ENCODE peak calls at places on chromosomes 6 and 20, in seven cellular contexts. K is dorsolateral prefrontal cortex, P is T-helper 22 cell, A is neural crest cell, S is upper lobe of right lung, Y is fibroblast of lung, X is amygdala. Q is an unnamed sample.

GRCh38 chr6:43368517-43369160 is 808 bp downstream of the ZNF318 start:
- DNase-seq in P (no peak), Y (peak), S (peak), K (peak), X (no peak), A (peak), Q (peak)

GRCh38 chr20:40949346-40949745 is 79.3 kb upstream of the TOP1 start:
- DNase-seq in X (no peak), P (no peak), A (no peak), K (no peak), S (no peak), Y (no peak), Q (no peak)

GRCh38 chr20:48153523-48153922 is 368.2 kb upstream of the SULF2 start:
- DNase-seq in X (no peak), S (no peak), Y (no peak), A (no peak), P (no peak), K (peak), Q (no peak)

GRCh38 chr6:104943781-104944180 is 13.1 kb upstream of the LIN28B start:
- DNase-seq in S (no peak), K (no peak), A (peak), P (no peak), Y (peak), X (no peak), Q (peak)

GRCh38 chr6:148140772-148141557 is 201.7 kb upstream of the SASH1 start:
- DNase-seq in K (no peak), S (no peak), Y (no peak), P (no peak), A (no peak), X (no peak), Q (peak)

GRCh38 chr20:55139173-55139765 is 663.9 kb downstream of the DOK5 start:
- DNase-seq in A (no peak), S (no peak), Y (no peak), X (no peak), K (no peak), P (no peak), Q (no peak)

GRCh38 chr20:44745560-44746366 is at the start of gene KCNK15:
- DNase-seq in Y (no peak), A (peak), K (no peak), X (peak), P (no peak), S (peak), Q (no peak)

GRCh38 chr6:10733151-10733715 is 10.4 kb downstream of the TMEM14C start:
- DNase-seq in S (no peak), X (no peak), P (no peak), A (no peak), K (no peak), Y (no peak), Q (no peak)

GRCh38 chr6:139538366-139538765 is 163.9 kb upstream of the CITED2 start:
- DNase-seq in Y (no peak), P (no peak), X (no peak), K (no peak), A (no peak), S (no peak), Q (peak)

GRCh38 chr6:76134651-76135050 is 62.2 kb upstream of the IMPG1 start:
- DNase-seq in P (no peak), A (no peak), S (no peak), X (no peak), K (no peak), Y (no peak), Q (no peak)

GRCh38 chr20:46333136-46333991 is 25.1 kb upstream of the CDH22 start:
- DNase-seq in P (no peak), X (no peak), K (no peak), S (no peak), A (no peak), Y (no peak), Q (no peak)

GRCh38 chr6:125913864-125914351 is 42.7 kb upstream of the HINT3 start:
- DNase-seq in S (no peak), K (no peak), Y (peak), X (no peak), P (no peak), A (no peak), Q (peak)

GRCh38 chr6:64383277-64383676 is 747.7 kb downstream of the PHF3 start:
- DNase-seq in P (no peak), A (no peak), X (no peak), Y (no peak), K (no peak), S (no peak), Q (no peak)

GRCh38 chr6:161139766-161140553 is 133.9 kb downstream of the AGPAT4 start:
- DNase-seq in S (no peak), X (no peak), Y (no peak), K (no peak), P (no peak), A (no peak), Q (no peak)

GRCh38 chr20:32397567-32398084 is 39.5 kb downstream of the ASXL1 start:
- DNase-seq in A (no peak), X (no peak), S (no peak), K (no peak), Y (no peak), P (no peak), Q (no peak)

GRCh38 chr6:35737413-35738211 is 780 bp downstream of the ARMC12 start:
- DNase-seq in A (no peak), K (no peak), X (no peak), Y (peak), S (no peak), P (no peak), Q (peak)

GRCh38 chr6:63652980-63653379 is 17.4 kb downstream of the PHF3 start:
- DNase-seq in Y (no peak), P (no peak), A (no peak), K (no peak), S (no peak), X (no peak), Q (no peak)

GRCh38 chr20:62878244-62879030 is 16.8 kb upstream of the TCFL5 start:
- DNase-seq in S (no peak), A (no peak), K (no peak), Y (no peak), X (no peak), P (no peak), Q (no peak)

GRCh38 chr6:132445201-132445951 is 44.1 kb upstream of the MOXD1 start:
- DNase-seq in K (no peak), Y (peak), P (no peak), S (no peak), X (no peak), A (no peak), Q (peak)

GRCh38 chr6:161079566-161080262 is 88.1 kb downstream of the MAP3K4 start:
- DNase-seq in K (peak), P (peak), X (no peak), Y (peak), S (no peak), A (no peak), Q (peak)

GRCh38 chr6:118678866-118679265 is 27.5 kb upstream of the CEP85L start:
- DNase-seq in Y (no peak), S (no peak), P (no peak), X (no peak), K (no peak), A (no peak), Q (no peak)

GRCh38 chr20:35953411-35954199 is 697 bp downstream of the SCAND1 start:
- DNase-seq in S (peak), A (peak), K (peak), P (peak), Y (peak), X (peak), Q (peak)

GRCh38 chr6:162733489-162733888 is 5.7 kb downstream of the PACRG start:
- DNase-seq in Y (no peak), K (no peak), S (no peak), P (no peak), A (no peak), X (no peak), Q (no peak)

GRCh38 chr6:125745281-125746018 is 4.0 kb upstream of the HEY2 start:
- DNase-seq in K (no peak), X (no peak), Y (no peak), S (no peak), P (no peak), A (no peak), Q (no peak)

GRCh38 chr6:2630891-2631458 is 119.7 kb downstream of the MYLK4 start:
- DNase-seq in K (no peak), X (no peak), Y (peak), P (no peak), A (no peak), S (no peak), Q (peak)

GRCh38 chr6:167795874-167796667 is 30.6 kb upstream of the AFDN start:
- DNase-seq in K (no peak), S (no peak), X (no peak), A (no peak), P (no peak), Y (no peak), Q (no peak)

GRCh38 chr6:15516923-15517560 is 145.8 kb downstream of the DTNBP1 start:
- DNase-seq in P (no peak), X (no peak), Y (no peak), A (no peak), K (no peak), S (no peak), Q (no peak)

GRCh38 chr6:13454286-13455221 is 32.8 kb downstream of the GFOD1 start:
- DNase-seq in P (peak), A (no peak), X (peak), S (peak), Y (peak), K (peak), Q (peak)

GRCh38 chr6:16206595-16207037 is 31.8 kb upstream of the GMPR start:
- DNase-seq in P (no peak), S (no peak), X (peak), K (no peak), Y (peak), A (peak), Q (peak)

GRCh38 chr6:1858191-1858590 is 248.5 kb downstream of the FOXC1 start:
- DNase-seq in Y (no peak), S (no peak), A (no peak), X (no peak), K (no peak), P (no peak), Q (no peak)